ENCODE peak calls at places on chromosomes 7 and 10, in seven cellular contexts. L is A549; B is CD4-positive, CD25-positive, alpha-beta regulatory T cell; X is hepatic stellate cell; F is foreskin fibroblast; J is brain microvascular endothelial cell; Y is tibial artery. G is an unnamed sample.

GRCh38 chr7:699260-700170 is 27.0 kb upstream of the DNAAF5 start:
- DNase-seq in F (no peak), Y (peak), L (no peak), J (no peak), X (no peak), B (no peak), G (no peak)

GRCh38 chr10:92200564-92200963 is 90.3 kb downstream of the CPEB3 start:
- DNase-seq in L (no peak), Y (no peak), J (no peak), F (no peak), X (no peak), B (no peak), G (no peak)

GRCh38 chr7:131557521-131558385 is 1.3 kb upstream of the PODXL start:
- DNase-seq in Y (peak), L (no peak), J (no peak), B (no peak), X (peak), F (peak), G (no peak)

GRCh38 chr7:100682991-100683658 is 9.6 kb downstream of the GNB2 start:
- DNase-seq in X (peak), B (no peak), F (no peak), L (no peak), Y (no peak), J (no peak), G (no peak)

GRCh38 chr7:134089446-134089845 is 37.7 kb upstream of the LRGUK start:
- DNase-seq in B (no peak), J (no peak), L (peak), X (no peak), F (no peak), Y (no peak), G (no peak)

GRCh38 chr10:74153123-74153522 is 2.1 kb downstream of the ADK start:
- DNase-seq in X (peak), L (peak), Y (no peak), B (no peak), J (peak), F (peak), G (no peak)

GRCh38 chr10:82378146-82378545 is 503.2 kb downstream of the NRG3 start:
- DNase-seq in X (peak), F (peak), J (peak), B (no peak), L (peak), Y (peak), G (peak)

GRCh38 chr10:2839081-2839725 is 228.1 kb upstream of the PFKP start:
- DNase-seq in J (no peak), B (no peak), L (peak), Y (no peak), X (peak), F (no peak), G (peak)